ENCODE peak calls at places on chromosomes 2 and 18, in seven cellular contexts. S is HepG2, V is fibroblast of lung, I is left ventricle myocardium inferior, F is upper lobe of right lung, W is A549, J is colonic mucosa. Z is an unnamed sample. For H3K4me1, the result is how much of the 10 kb centered on the place peaks cover.

GRCh38 chr2:67322361-67323001 is 74.7 kb upstream of the ETAA1 start:
- DNase-seq in S (peak), V (peak), I (peak), F (no peak), W (peak), J (peak), Z (peak)

GRCh38 chr18:23135679-23136325 is 517 bp downstream of the CABLES1 start:
- DNase-seq in S (no peak), V (peak), I (peak), F (peak), W (no peak), J (peak), Z (peak)

GRCh38 chr18:58309099-58309498 is 265.1 kb downstream of the NEDD4L start:
- DNase-seq in S (no peak), V (no peak), I (no peak), F (no peak), W (no peak), J (no peak), Z (no peak)

GRCh38 chr2:135913726-135914365 is 37.6 kb upstream of the MCM6 start:
- DNase-seq in S (peak), V (peak), I (no peak), F (no peak), W (peak), J (peak), Z (peak)

GRCh38 chr2:130353291-130354134 is 2.3 kb upstream of the PTPN18 start:
- DNase-seq in S (no peak), V (no peak), I (no peak), F (no peak), W (no peak), J (no peak), Z (no peak)

GRCh38 chr2:200026838-200027237 is 71.5 kb downstream of the MAIP1 start:
- DNase-seq in S (no peak), V (no peak), I (no peak), F (no peak), W (no peak), J (no peak), Z (no peak)

GRCh38 chr2:9221223-9221622 is 14.6 kb downstream of the ASAP2 start:
- DNase-seq in S (no peak), V (no peak), I (no peak), F (no peak), W (no peak), J (no peak), Z (no peak)

GRCh38 chr2:222445226-222445625 is 20.9 kb downstream of the SGPP2 start:
- DNase-seq in S (no peak), V (peak), I (no peak), F (no peak), W (no peak), J (no peak), Z (no peak)

GRCh38 chr18:49050462-49050861 is 99.7 kb upstream of the SMAD7 start:
- DNase-seq in S (no peak), V (no peak), I (no peak), F (no peak), W (no peak), J (no peak), Z (no peak)

GRCh38 chr2:179410552-179411356 is 146.1 kb upstream of the SESTD1 start:
- DNase-seq in S (peak), V (peak), I (no peak), F (no peak), W (peak), J (peak), Z (peak)

GRCh38 chr2:42442774-42443173 is 51.0 kb downstream of the KCNG3 start:
- DNase-seq in S (no peak), V (no peak), I (no peak), F (no peak), W (no peak), J (no peak), Z (no peak)

GRCh38 chr18:484749-485464 is 15.6 kb downstream of the COLEC12 start:
- DNase-seq in S (no peak), V (no peak), I (no peak), F (no peak), W (no peak), J (no peak), Z (no peak)

GRCh38 chr2:178066890-178067669 is 5.5 kb downstream of the PDE11A start:
- DNase-seq in S (no peak), V (peak), I (no peak), F (no peak), W (no peak), J (no peak), Z (no peak)

GRCh38 chr2:47016172-47016913 is 100.7 kb upstream of the MCFD2 start:
- DNase-seq in S (no peak), V (peak), I (no peak), F (no peak), W (peak), J (peak), Z (no peak)

GRCh38 chr2:61675204-61675603 is 137.0 kb upstream of the XPO1 start:
- DNase-seq in S (no peak), V (no peak), I (no peak), F (no peak), W (no peak), J (no peak), Z (no peak)

GRCh38 chr2:37679072-37679695 is 7.7 kb upstream of the CDC42EP3 start:
- DNase-seq in S (no peak), V (no peak), I (no peak), F (no peak), W (no peak), J (peak), Z (no peak)

GRCh38 chr2:205390866-205391265 is 291.4 kb upstream of the NRP2 start:
- DNase-seq in S (no peak), V (no peak), I (no peak), F (no peak), W (no peak), J (no peak), Z (no peak)

GRCh38 chr18:58263733-58264469 is 219.9 kb downstream of the NEDD4L start:
- DNase-seq in S (no peak), V (peak), I (no peak), F (no peak), W (no peak), J (no peak), Z (no peak)

GRCh38 chr18:35024965-35025364 is 16.2 kb upstream of the MAPRE2 start:
- DNase-seq in S (peak), V (peak), I (peak), F (no peak), W (no peak), J (peak), Z (no peak)

GRCh38 chr2:40240067-40240466 is 211.8 kb downstream of the SLC8A1 start:
- DNase-seq in S (no peak), V (peak), I (peak), F (peak), W (no peak), J (peak), Z (no peak)

GRCh38 chr2:207765541-207765940 is 4.2 kb downstream of the FZD5 start:
- DNase-seq in S (peak), V (no peak), I (no peak), F (no peak), W (no peak), J (peak), Z (peak)

GRCh38 chr2:176421291-176422050 is 152.2 kb downstream of the MTX2 start:
- DNase-seq in S (no peak), V (peak), I (no peak), F (no peak), W (no peak), J (no peak), Z (no peak)

GRCh38 chr2:207514451-207514850 is 15.3 kb upstream of the CREB1 start:
- DNase-seq in S (no peak), V (peak), I (no peak), F (no peak), W (no peak), J (no peak), Z (no peak)

GRCh38 chr18:62064361-62064760 is 122.5 kb downstream of the PIGN start:
- DNase-seq in S (no peak), V (no peak), I (no peak), F (no peak), W (no peak), J (no peak), Z (no peak)

GRCh38 chr2:202700075-202700901 is 65.5 kb downstream of the FAM117B start:
- DNase-seq in S (no peak), V (no peak), I (no peak), F (no peak), W (no peak), J (no peak), Z (no peak)

GRCh38 chr2:123502926-123503325 is 522.2 kb upstream of the CNTNAP5 start:
- DNase-seq in S (no peak), V (peak), I (no peak), F (no peak), W (no peak), J (no peak), Z (no peak)

GRCh38 chr2:149645391-149645790 is 57.8 kb upstream of the MMADHC start:
- DNase-seq in S (no peak), V (peak), I (no peak), F (no peak), W (no peak), J (no peak), Z (no peak)

GRCh38 chr18:72555101-72555500 is 11.0 kb upstream of the CBLN2 start:
- DNase-seq in S (no peak), V (peak), I (no peak), F (no peak), W (no peak), J (no peak), Z (no peak)

DNA sequence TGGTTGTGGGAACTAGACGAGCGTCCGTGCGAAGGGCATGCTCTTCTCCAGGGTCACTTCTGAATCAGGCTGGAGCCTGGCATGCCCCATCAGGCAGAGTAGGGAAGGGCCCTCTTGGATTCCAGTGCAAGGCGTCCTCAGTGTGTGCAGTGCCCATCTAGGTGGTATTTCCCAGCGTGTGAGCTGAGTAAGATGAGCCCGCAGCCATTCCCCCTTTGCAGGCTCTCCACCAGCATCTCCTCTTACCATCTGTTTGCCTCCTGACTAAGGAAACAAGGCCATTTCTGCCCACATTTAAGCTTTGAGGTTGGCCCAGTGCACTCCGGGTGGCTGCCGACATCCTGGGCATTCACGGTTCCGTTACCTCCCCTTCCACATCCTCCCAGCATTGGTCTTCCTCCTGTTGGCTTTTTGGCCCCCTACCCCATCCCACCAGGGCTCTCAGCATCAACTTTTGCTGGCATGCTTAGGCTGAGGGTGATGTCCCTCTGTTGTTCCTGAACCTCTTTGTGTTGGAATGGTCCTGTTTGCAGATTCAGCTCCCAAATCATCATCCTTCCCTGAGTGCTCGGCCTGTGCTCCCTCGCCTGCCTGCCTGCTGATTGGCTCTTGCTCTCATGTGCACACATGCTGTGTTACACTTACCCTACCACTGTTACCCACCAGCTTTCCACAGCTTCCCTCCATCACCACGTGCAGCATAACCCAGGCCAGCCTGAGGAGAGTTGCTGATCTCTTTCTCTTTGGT is 11.8 kb downstream of the CEP68 start:
- DNase-seq in S (no peak), V (no peak), I (no peak), F (no peak), W (no peak), J (no peak), Z (no peak)
- H3K4me1 ChIP-seq in S (half or more), V (under half), I (half or more), F (half or more), W (half or more), J (under half), Z (under half)

GRCh38 chr2:233387225-233387624 is 32.9 kb downstream of the DGKD start:
- DNase-seq in S (no peak), V (no peak), I (no peak), F (no peak), W (no peak), J (no peak), Z (no peak)

GRCh38 chr2:233385489-233386044 is 31.3 kb downstream of the DGKD start:
- DNase-seq in S (no peak), V (no peak), I (no peak), F (no peak), W (no peak), J (no peak), Z (no peak)

GRCh38 chr2:233386382-233387041 is 32.2 kb downstream of the DGKD start:
- DNase-seq in S (no peak), V (peak), I (no peak), F (no peak), W (peak), J (no peak), Z (no peak)

GRCh38 chr2:233384017-233384416 is 29.7 kb downstream of the DGKD start:
- DNase-seq in S (no peak), V (no peak), I (no peak), F (no peak), W (no peak), J (no peak), Z (no peak)

GRCh38 chr2:233384811-233385488 is 30.7 kb downstream of the DGKD start:
- DNase-seq in S (no peak), V (no peak), I (no peak), F (no peak), W (no peak), J (no peak), Z (no peak)
- H3K4me1 ChIP-seq in S (half or more), V (under half), I (half or more), F (under half), W (half or more), J (under half), Z (under half)

DNA sequence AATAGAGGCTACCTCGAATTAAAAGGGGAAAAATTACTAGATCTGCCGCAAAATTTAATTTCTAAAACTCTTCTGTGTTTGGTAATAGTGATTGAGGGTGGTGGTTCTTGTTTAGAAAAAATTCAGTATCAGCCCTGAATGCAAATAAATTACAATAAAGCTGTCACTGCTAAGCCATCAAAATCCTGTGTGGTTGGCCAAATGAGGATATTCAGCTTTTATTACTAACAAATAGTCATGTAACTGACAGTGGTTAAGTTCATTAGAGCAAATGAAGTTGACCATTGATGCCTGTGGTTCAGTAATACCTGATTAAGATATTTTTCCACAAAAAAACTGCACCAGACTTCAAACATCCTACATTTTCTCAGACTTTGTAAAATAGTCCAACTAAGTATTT is 14.4 kb downstream of the PPP1CB start:
- DNase-seq in S (no peak), V (no peak), I (no peak), F (no peak), W (no peak), J (no peak), Z (no peak)
- H3K4me1 ChIP-seq in S (under half), V (under half), I (half or more), F (half or more), W (under half), J (under half), Z (under half)

GRCh38 chr18:13271512-13271911 is 53.0 kb downstream of the LDLRAD4 start:
- DNase-seq in S (peak), V (no peak), I (peak), F (peak), W (no peak), J (no peak), Z (no peak)

GRCh38 chr18:13272411-13272810 is 53.9 kb downstream of the LDLRAD4 start:
- DNase-seq in S (no peak), V (no peak), I (peak), F (peak), W (no peak), J (no peak), Z (no peak)

GRCh38 chr18:13268746-13269285 is 50.3 kb downstream of the LDLRAD4 start:
- DNase-seq in S (no peak), V (peak), I (no peak), F (no peak), W (no peak), J (no peak), Z (no peak)

GRCh38 chr18:13269599-13270011 is 51.0 kb downstream of the LDLRAD4 start:
- DNase-seq in S (no peak), V (peak), I (peak), F (peak), W (no peak), J (no peak), Z (no peak)

DNA sequence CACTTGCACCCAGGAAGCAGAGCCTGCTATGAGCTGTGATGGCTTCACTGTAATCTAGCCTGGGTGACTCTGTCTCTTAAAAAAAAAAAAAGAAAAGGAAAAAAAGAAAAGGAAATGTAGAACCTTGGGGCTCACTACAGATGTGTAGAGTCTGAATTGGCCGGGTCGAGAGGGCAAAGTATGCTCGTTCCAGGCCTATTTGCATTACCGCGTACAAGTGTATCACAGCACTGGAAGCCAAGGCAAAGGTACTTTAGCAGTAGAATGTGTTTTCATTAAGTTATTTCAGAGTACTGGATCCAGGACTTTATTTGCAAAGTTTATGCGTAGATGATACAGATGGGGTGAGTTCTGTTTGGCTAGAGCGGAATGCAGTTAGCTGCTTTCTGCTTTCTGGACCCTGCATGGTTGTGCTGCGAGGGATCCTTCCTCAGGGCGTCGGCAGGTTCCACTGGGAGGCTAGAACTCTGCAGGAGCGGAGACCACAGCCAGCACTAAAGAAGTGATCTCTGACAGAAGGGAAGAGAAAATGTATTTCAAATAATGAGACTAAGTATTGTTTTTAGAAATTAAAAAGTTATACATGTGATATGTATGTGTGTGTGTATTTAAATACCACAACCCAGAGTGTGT is 51.8 kb downstream of the LDLRAD4 start:
- DNase-seq in S (no peak), V (no peak), I (no peak), F (no peak), W (no peak), J (no peak), Z (no peak)
- H3K4me1 ChIP-seq in S (under half), V (under half), I (half or more), F (under half), W (under half), J (under half), Z (under half)

GRCh38 chr18:50623694-50624352 is 63.9 kb downstream of the MAPK4 start:
- DNase-seq in S (no peak), V (no peak), I (no peak), F (no peak), W (no peak), J (no peak), Z (no peak)
- H3K4me1 ChIP-seq in S (under half), V (under half), I (under half), F (under half), W (under half), J (under half), Z (under half)

Z was measured in HAP-1.